ENCODE peak calls at places on chromosomes 5 and 9, in ten cellular contexts. G is CD8-positive, alpha-beta T cell; D is retinal pigment epithelial cell; H is upper lobe of left lung; Q is keratinocyte; N is lung; I is fibroblast of lung; V is A549; P is choroid plexus epithelial cell; T is astrocyte of the cerebellum. M is an unnamed sample.

GRCh38 chr5:125412561-125413535 is 666.4 kb upstream of the ZNF608 start:
- DNase-seq in D (peak), V (peak), Q (no peak), I (peak), H (peak), P (peak), G (no peak), T (peak), N (peak), M (no peak)

GRCh38 chr5:53368516-53368915 is 111.9 kb upstream of the FST start:
- DNase-seq in V (no peak), G (no peak), I (peak), P (peak), T (no peak), H (no peak), Q (no peak), N (no peak), D (peak), M (no peak)

GRCh38 chr5:33997331-33997983 is 10.4 kb downstream of the AMACR start:
- DNase-seq in G (no peak), T (peak), N (peak), Q (peak), P (peak), H (peak), D (peak), V (peak), I (peak), M (peak)

GRCh38 chr9:92642599-92642998 is 27.3 kb downstream of the IPPK start:
- DNase-seq in D (no peak), P (no peak), V (no peak), H (no peak), Q (no peak), G (no peak), I (no peak), N (no peak), T (no peak), M (no peak)

GRCh38 chr5:123582570-123583293 is 70.8 kb downstream of the CSNK1G3 start:
- DNase-seq in H (no peak), P (peak), G (no peak), I (peak), N (no peak), D (no peak), Q (no peak), V (no peak), T (no peak), M (no peak)

GRCh38 chr5:150209020-150209635 is 19.3 kb downstream of the SLC6A7 start:
- DNase-seq in H (peak), G (peak), P (peak), N (peak), D (peak), Q (peak), T (peak), I (peak), V (no peak), M (no peak)

GRCh38 chr9:1709347-1709746 is 305.8 kb upstream of the SMARCA2 start:
- DNase-seq in I (no peak), T (no peak), P (no peak), Q (no peak), N (no peak), V (no peak), D (no peak), G (no peak), H (no peak), M (no peak)

GRCh38 chr5:97762483-97762882 is 579.4 kb upstream of the RIOK2 start:
- DNase-seq in P (no peak), I (no peak), Q (no peak), H (no peak), G (no peak), N (no peak), T (no peak), D (no peak), V (no peak), M (no peak)

GRCh38 chr9:4741365-4742031 is 496 bp upstream of the AK3 start:
- DNase-seq in G (no peak), I (no peak), Q (no peak), T (no peak), D (no peak), H (peak), N (peak), P (peak), V (peak), M (no peak)

GRCh38 chr5:162139190-162139589 is 71.6 kb downstream of the GABRG2 start:
- DNase-seq in Q (no peak), V (no peak), P (no peak), H (no peak), I (no peak), N (no peak), G (no peak), T (no peak), D (no peak), M (no peak)

GRCh38 chr5:65647941-65648340 is 23.1 kb downstream of the SHLD3 start:
- DNase-seq in D (no peak), P (no peak), I (no peak), N (no peak), V (no peak), H (no peak), T (no peak), G (no peak), Q (no peak), M (no peak)

GRCh38 chr5:31537856-31538255 is 5.8 kb downstream of the C5orf22 start:
- DNase-seq in H (no peak), P (peak), V (no peak), D (no peak), G (no peak), I (peak), N (no peak), Q (no peak), T (no peak), M (no peak)

GRCh38 chr5:169013208-169013728 is 287.7 kb downstream of the SLIT3 start:
- DNase-seq in N (no peak), I (no peak), Q (no peak), P (no peak), H (no peak), V (no peak), G (no peak), T (no peak), D (no peak), M (no peak)

GRCh38 chr9:84970432-84970831 is 300.9 kb downstream of the NTRK2 start:
- DNase-seq in I (peak), G (no peak), H (no peak), Q (peak), D (no peak), V (peak), N (no peak), P (no peak), T (no peak), M (no peak)

GRCh38 chr9:3028535-3028934 is 184.6 kb upstream of the PUM3 start:
- DNase-seq in I (peak), H (no peak), N (no peak), D (peak), Q (no peak), T (peak), V (no peak), P (peak), G (no peak), M (no peak)

GRCh38 chr5:43304520-43304919 is 8.7 kb downstream of the HMGCS1 start:
- DNase-seq in V (no peak), Q (no peak), G (no peak), D (no peak), N (no peak), P (peak), I (no peak), H (no peak), T (no peak), M (no peak)

GRCh38 chr5:107672212-107673105 is 1.7 kb upstream of the EFNA5 start:
- DNase-seq in D (peak), G (no peak), Q (peak), I (peak), V (peak), P (peak), H (peak), N (peak), T (peak), M (peak)

GRCh38 chr9:6955251-6955921 is 197.6 kb downstream of the KDM4C start:
- DNase-seq in Q (no peak), I (peak), T (peak), G (no peak), H (no peak), D (peak), V (no peak), N (no peak), P (peak), M (no peak)

GRCh38 chr5:57735754-57736153 is 253.1 kb upstream of the ACTBL2 start:
- DNase-seq in P (peak), I (peak), N (no peak), H (no peak), D (peak), G (no peak), T (peak), V (peak), Q (no peak), M (no peak)

GRCh38 chr5:92912280-92912679 is 668.7 kb downstream of the NR2F1-AS1 start:
- DNase-seq in P (no peak), N (no peak), Q (no peak), I (no peak), T (no peak), D (no peak), G (no peak), H (no peak), V (no peak), M (no peak)

GRCh38 chr9:135498381-135499126 is 1.9 kb upstream of the MRPS2 start:
- DNase-seq in P (no peak), D (no peak), Q (no peak), H (no peak), V (no peak), G (no peak), N (no peak), T (no peak), I (no peak), M (no peak)

GRCh38 chr9:91711755-91712591 is 238.1 kb downstream of the ROR2 start:
- DNase-seq in P (peak), D (peak), V (no peak), Q (peak), N (no peak), H (peak), I (peak), T (no peak), G (peak), M (no peak)

GRCh38 chr5:14281746-14282181 is 138.6 kb downstream of the TRIO start:
- DNase-seq in I (no peak), D (no peak), N (no peak), G (no peak), H (no peak), T (no peak), V (no peak), P (no peak), Q (no peak), M (no peak)

GRCh38 chr9:114344692-114345091 is 15.0 kb downstream of the ORM2 start:
- DNase-seq in I (no peak), T (no peak), Q (no peak), N (no peak), P (no peak), G (no peak), D (no peak), V (no peak), H (no peak), M (no peak)

GRCh38 chr9:134966697-134967546 is 49.2 kb upstream of the FCN1 start:
- DNase-seq in N (no peak), V (no peak), H (peak), I (no peak), D (no peak), T (no peak), Q (no peak), P (no peak), G (no peak), M (no peak)

GRCh38 chr9:137074657-137075274 is 2.6 kb upstream of the UAP1L1 start:
- DNase-seq in P (no peak), V (no peak), Q (no peak), N (no peak), T (no peak), D (no peak), I (no peak), G (no peak), H (no peak), M (no peak)

GRCh38 chr5:152901754-152902153 is 496.7 kb upstream of the NMUR2 start:
- DNase-seq in D (no peak), P (no peak), H (no peak), N (no peak), T (no peak), Q (no peak), G (no peak), I (no peak), V (no peak), M (no peak)

GRCh38 chr5:145923405-145923804 is 13.0 kb upstream of the SH3RF2 start:
- DNase-seq in V (no peak), P (no peak), N (no peak), D (no peak), G (no peak), T (no peak), I (no peak), H (no peak), Q (no peak), M (no peak)

GRCh38 chr5:125083932-125084331 is 337.5 kb upstream of the ZNF608 start:
- DNase-seq in T (no peak), G (no peak), I (peak), D (no peak), P (peak), Q (peak), V (no peak), H (no peak), N (no peak), M (no peak)

GRCh38 chr5:134129411-134130238 is 15.1 kb downstream of the TCF7 start:
- DNase-seq in T (no peak), P (no peak), D (no peak), H (no peak), N (no peak), G (peak), V (no peak), I (no peak), Q (no peak), M (no peak)

GRCh38 chr5:149938272-149938671 is 6.3 kb downstream of the PDE6A start:
- DNase-seq in Q (no peak), T (no peak), P (peak), N (peak), H (peak), I (peak), D (no peak), V (peak), G (no peak), M (no peak)

GRCh38 chr5:4868140-4868735 is 271.9 kb upstream of the ADAMTS16 start:
- DNase-seq in P (peak), N (peak), D (no peak), V (peak), H (peak), Q (no peak), I (peak), G (no peak), T (peak), M (no peak)

GRCh38 chr5:137432376-137432775 is 66.8 kb downstream of the SPOCK1 start:
- DNase-seq in N (no peak), I (no peak), T (no peak), Q (no peak), H (no peak), V (no peak), P (no peak), D (no peak), G (no peak), M (no peak)
- H3K4me3 ChIP-seq in N (no peak), I (no peak), T (no peak), Q (no peak), H (no peak), V (no peak), P (no peak), D (no peak), G (no peak), M (no peak)

DNA sequence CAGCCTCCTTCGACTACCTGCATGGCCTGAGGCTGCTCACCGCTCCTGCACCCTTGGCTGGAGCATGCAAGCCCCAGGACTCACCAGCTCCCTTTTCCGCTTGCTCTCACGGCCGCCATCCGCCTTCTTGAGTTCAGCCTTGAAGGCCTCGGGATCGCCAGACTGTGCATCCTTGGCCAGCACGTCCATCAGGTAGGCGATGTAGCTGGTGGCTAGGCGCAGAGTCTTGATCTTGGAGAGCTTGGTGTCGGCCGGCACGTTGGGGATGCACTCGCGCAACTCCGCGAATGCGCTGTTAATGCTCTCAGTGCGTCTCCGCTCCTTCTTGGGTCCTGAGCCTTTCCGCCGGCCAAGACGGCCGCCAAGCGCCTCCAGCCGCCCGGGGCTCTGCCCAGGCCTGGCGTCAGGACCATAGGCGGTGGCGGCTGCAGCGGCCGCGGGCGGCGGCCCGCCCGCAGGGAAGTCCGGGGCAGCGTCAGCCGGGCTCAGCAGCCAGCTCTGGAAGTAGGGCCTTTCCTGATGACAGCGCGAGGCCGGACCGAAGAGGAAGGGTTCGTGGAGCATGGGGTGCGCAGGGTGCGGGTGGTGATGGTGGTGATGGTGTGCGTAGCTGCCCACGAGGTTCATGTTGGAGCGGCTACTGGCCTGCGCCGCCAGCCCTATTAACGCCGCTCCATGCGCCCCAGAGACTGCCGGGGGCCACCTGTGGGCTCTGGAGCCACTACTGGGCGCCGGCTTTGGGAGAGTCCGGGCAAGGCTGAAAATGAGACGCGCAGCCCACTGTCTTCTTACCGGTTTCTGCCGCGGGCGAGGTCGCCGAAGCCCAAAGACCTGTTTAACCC is 424 bp downstream of the HAND1 start:
- DNase-seq in H (no peak), N (no peak), I (peak), D (no peak), G (no peak), T (no peak), P (no peak), V (no peak), Q (no peak), M (no peak)
- TF ChIP-seq CTCF in H (no peak), N (no peak), I (no peak), D (no peak), G (no peak), T (no peak), P (no peak), V (no peak), Q (no peak), M (no peak)

DNA sequence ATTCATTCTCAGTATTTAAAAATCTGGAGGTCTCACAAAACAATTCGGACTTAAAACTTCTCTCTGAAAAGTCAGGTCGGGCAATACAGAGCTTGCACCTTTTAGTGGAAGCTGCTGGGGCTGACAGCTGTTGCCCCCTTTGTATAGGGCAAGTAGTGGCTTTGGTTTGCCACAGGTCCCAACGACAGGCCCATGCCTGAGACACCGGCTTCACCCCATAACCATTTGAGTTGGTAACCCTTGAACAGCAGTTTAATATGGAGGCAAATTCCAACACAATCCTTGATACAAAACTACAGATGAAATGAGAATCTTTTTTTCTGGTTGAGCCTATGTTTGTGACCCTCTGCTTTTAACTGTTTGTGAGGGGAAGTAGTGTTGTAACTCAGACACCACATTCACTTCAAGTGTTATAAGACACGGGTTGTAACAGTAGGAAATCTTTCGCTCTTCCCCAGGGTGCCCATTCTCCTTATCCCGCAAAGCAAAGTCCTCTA is 763 bp upstream of the GLRX start:
- DNase-seq in D (no peak), G (no peak), V (no peak), P (no peak), I (no peak), N (no peak), T (no peak), H (no peak), Q (no peak), M (no peak)
- H3K4me3 ChIP-seq in D (no peak), G (peak), V (peak), P (peak), I (peak), N (no peak), T (no peak), H (no peak), Q (no peak), M (peak)

DNA sequence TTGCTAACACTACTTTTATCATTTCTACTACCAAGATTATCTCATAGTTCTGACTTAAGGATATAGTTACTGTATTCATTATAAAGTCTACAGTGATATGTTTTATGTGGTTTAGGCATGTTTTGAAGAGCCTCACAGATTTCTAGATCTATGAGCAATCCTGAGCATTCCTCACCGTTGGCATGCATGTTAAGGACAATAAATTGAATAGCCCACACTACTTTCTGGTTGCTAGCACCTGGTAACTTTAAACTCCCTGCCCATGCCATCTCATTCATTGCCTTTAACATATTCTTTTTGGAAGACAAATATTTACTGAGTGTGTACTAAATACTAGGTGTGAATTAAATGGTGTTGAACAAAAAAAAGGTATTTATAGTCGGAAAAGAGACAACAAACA is 868.1 kb upstream of the CDH9 start:
- DNase-seq in I (no peak), V (no peak), Q (no peak), H (no peak), T (no peak), N (no peak), P (no peak), D (no peak), G (no peak), M (no peak)
- TF ChIP-seq CTCF in I (no peak), V (no peak), Q (no peak), H (no peak), T (no peak), N (no peak), P (no peak), D (no peak), G (no peak), M (no peak)

GRCh38 chr9:122929803-122930354 is 1.4 kb downstream of the ZBTB26 start:
- DNase-seq in Q (no peak), H (no peak), T (no peak), V (no peak), D (no peak), G (no peak), N (no peak), I (no peak), P (no peak), M (no peak)
- H3K4me3 ChIP-seq in Q (no peak), H (no peak), T (no peak), V (peak), D (no peak), G (no peak), N (no peak), I (peak), P (no peak), M (no peak)

DNA sequence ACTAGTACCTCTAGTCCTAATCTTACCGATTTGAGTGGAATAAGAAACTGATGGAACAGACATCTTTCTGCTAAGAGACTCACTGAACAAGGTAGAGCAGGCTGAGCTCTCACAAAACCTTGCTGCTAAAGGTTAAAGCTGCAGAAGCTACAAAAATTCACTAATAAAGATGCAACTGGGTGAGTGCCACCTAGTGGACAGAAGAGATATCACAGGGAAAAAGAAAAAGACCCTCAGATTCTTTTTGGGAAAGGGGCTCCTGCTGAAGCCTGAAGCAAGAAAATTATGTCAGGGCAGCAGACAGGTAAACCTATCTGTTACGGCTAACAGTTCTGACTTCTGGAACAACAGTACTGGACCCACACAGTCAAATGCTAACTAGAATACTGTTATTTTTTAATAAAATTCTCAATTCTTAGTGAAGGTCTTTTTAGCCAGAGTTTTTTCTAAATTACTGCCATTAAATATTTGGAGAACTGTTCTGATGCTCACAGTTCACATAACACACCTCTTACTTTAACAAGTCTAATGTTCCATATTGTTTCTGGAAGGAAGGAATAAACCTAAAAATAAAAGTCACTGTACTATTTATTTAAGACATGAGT is 51.2 kb downstream of the DIAPH1 start:
- DNase-seq in H (no peak), D (no peak), G (no peak), P (peak), V (no peak), N (no peak), T (no peak), Q (no peak), I (no peak), M (no peak)
- TF ChIP-seq CTCF in H (peak), D (peak), G (peak), P (peak), V (peak), N (peak), T (peak), Q (peak), I (peak), M (peak)